ENCODE peak calls at places on chromosomes 11 and 22, in six cellular contexts. One of them, this sample, is unnamed. For H3K4me1, the result is how much of the 10 kb centered on the place peaks cover.

GRCh38 chr11:128493570-128493965 is 93.8 kb downstream of the ETS1 start:
- DNase-seq in ovary: no peak
- DNase-seq in IMR-90: peak
- DNase-seq in sigmoid colon: no peak
- DNase-seq in stomach: no peak
- DNase-seq in HCT116: no peak
- DNase-seq in this sample: no peak

GRCh38 chr11:59172345-59173079 is 580 bp downstream of the DTX4 start:
- DNase-seq in stomach: peak
- DNase-seq in sigmoid colon: no peak
- DNase-seq in ovary: peak
- DNase-seq in IMR-90: no peak
- DNase-seq in HCT116: no peak
- DNase-seq in this sample: peak

GRCh38 chr11:76293189-76293631 is 86.9 kb upstream of the WNT11 start:
- DNase-seq in sigmoid colon: no peak
- DNase-seq in stomach: no peak
- DNase-seq in ovary: no peak
- DNase-seq in HCT116: no peak
- DNase-seq in IMR-90: no peak
- DNase-seq in this sample: no peak

GRCh38 chr11:16799890-16800289 is 61.4 kb downstream of the C11orf58 start:
- DNase-seq in sigmoid colon: no peak
- DNase-seq in stomach: no peak
- DNase-seq in ovary: no peak
- DNase-seq in IMR-90: no peak
- DNase-seq in HCT116: no peak
- DNase-seq in this sample: no peak

GRCh38 chr11:4830909-4831308 is 9.8 kb downstream of the OR51F2 start:
- DNase-seq in HCT116: no peak
- DNase-seq in IMR-90: no peak
- DNase-seq in stomach: no peak
- DNase-seq in sigmoid colon: no peak
- DNase-seq in ovary: no peak
- DNase-seq in this sample: no peak

GRCh38 chr11:46293616-46294015 is 16.2 kb downstream of the CREB3L1 start:
- DNase-seq in IMR-90: peak
- DNase-seq in sigmoid colon: no peak
- DNase-seq in stomach: no peak
- DNase-seq in HCT116: no peak
- DNase-seq in ovary: no peak
- DNase-seq in this sample: no peak

GRCh38 chr11:1878134-1879031 is 13.3 kb downstream of the PRR33 start:
- DNase-seq in IMR-90: no peak
- DNase-seq in stomach: no peak
- DNase-seq in sigmoid colon: peak
- DNase-seq in ovary: peak
- DNase-seq in HCT116: no peak
- DNase-seq in this sample: peak

GRCh38 chr22:47337161-47337621 is 574.7 kb downstream of the TBC1D22A start:
- DNase-seq in stomach: no peak
- DNase-seq in IMR-90: peak
- DNase-seq in ovary: peak
- DNase-seq in HCT116: peak
- DNase-seq in sigmoid colon: no peak
- DNase-seq in this sample: no peak

GRCh38 chr22:31650391-31650790 is 11.6 kb downstream of the PISD start:
- DNase-seq in HCT116: no peak
- DNase-seq in sigmoid colon: no peak
- DNase-seq in ovary: no peak
- DNase-seq in stomach: no peak
- DNase-seq in IMR-90: peak
- DNase-seq in this sample: peak

DNA sequence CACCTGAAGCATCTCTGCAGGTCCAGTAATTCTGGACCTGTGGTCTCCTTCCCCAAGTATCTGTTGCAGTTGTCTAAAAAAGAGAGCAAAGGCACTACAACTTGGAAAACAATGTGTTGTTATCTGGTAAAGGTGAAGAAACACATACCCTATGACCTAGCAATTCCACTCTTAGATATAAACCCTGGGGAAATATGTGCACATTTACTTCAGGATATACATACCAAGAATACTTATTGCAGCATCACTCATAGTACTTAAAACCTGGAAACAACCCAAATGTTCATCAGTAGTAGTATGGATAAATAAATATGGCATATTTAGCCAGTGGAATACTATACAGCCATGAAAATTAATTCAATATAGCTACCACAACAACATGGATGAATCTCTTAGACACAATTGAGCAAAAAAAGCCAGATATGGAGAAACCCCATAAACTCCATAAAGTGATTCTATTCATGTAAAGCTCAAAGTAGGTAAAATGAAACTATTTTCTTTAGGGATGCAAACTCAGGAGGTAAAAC is 26.1 kb upstream of the MICAL2 start:
- DNase-seq in ovary: no peak
- DNase-seq in sigmoid colon: no peak
- DNase-seq in stomach: no peak
- DNase-seq in IMR-90: no peak
- DNase-seq in HCT116: no peak
- DNase-seq in this sample: no peak
- H3K4me1 ChIP-seq in ovary: under half
- H3K4me1 ChIP-seq in sigmoid colon: under half
- H3K4me1 ChIP-seq in stomach: under half
- H3K4me1 ChIP-seq in IMR-90: under half
- H3K4me1 ChIP-seq in HCT116: half or more
- H3K4me1 ChIP-seq in this sample: under half

GRCh38 chr11:118343981-118344521 is at the start of gene CD3G:
- DNase-seq in HCT116: no peak
- DNase-seq in IMR-90: no peak
- DNase-seq in sigmoid colon: no peak
- DNase-seq in stomach: peak
- DNase-seq in ovary: no peak
- DNase-seq in this sample: no peak
- TF ChIP-seq POLR2A in HCT116: no peak
- TF ChIP-seq POLR2A in IMR-90: no peak
- TF ChIP-seq POLR2A in sigmoid colon: no peak
- TF ChIP-seq POLR2A in stomach: no peak
- TF ChIP-seq POLR2A in ovary: no peak
- TF ChIP-seq POLR2A in this sample: no peak

GRCh38 chr22:42904049-42904448 is 47.0 kb upstream of the ARFGAP3 start:
- DNase-seq in ovary: no peak
- DNase-seq in HCT116: no peak
- DNase-seq in sigmoid colon: no peak
- DNase-seq in IMR-90: no peak
- DNase-seq in stomach: no peak
- DNase-seq in this sample: no peak
- H3K4me1 ChIP-seq in ovary: under half
- H3K4me1 ChIP-seq in HCT116: under half
- H3K4me1 ChIP-seq in sigmoid colon: half or more
- H3K4me1 ChIP-seq in IMR-90: under half
- H3K4me1 ChIP-seq in stomach: half or more
- H3K4me1 ChIP-seq in this sample: half or more

DNA sequence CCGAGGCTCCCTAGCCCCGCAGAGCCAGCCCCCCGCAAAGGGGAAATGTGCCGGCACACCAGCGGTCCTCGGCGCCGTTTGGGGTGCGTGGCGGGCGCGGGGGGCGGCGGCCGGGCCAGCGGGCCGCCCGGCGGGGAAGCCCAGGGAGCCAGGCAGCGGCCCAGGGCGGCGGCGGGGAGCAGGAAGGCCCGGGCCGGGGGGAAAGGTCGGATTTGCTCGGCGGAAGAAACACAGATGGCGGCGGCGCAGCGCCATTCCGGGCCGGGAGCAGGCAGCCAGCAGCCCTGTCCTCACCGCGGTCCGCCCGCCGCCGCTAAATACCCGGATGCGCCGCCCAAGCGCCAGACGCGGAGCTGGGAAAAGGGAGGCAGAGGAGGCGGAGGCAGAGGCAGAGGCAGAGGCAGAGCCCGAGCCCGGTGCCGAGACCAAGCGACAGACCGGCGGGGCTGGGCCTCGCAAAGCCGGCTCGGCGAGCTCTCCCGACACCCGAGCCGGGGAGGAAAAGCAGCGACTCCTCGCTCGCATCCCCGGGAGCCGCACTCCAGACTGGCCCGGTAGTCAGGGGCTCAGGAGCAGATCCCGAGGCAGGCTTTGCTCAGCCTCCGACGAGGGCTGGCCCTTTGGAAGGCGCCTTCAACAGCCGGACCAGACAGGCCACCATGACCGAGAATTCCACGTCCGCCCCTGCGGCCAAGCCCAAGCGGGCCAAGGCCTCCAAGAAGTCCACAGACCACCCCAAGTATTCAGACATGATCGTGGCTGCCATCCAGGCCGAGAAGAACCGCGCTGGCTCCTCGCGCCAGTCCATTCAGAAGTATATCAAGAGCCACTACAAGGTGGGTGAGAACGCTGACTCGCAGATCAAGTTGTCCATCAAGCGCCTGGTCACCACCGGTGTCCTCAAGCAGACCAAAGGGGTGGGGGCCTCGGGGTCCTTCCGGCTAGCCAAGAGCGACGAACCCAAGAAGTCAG is 2.6 kb upstream of the GCAT start:
- DNase-seq in IMR-90: peak
- DNase-seq in ovary: peak
- DNase-seq in stomach: peak
- DNase-seq in sigmoid colon: peak
- DNase-seq in HCT116: peak
- DNase-seq in this sample: peak
- TF ChIP-seq POLR2A in IMR-90: peak
- TF ChIP-seq POLR2A in ovary: peak
- TF ChIP-seq POLR2A in stomach: no peak
- TF ChIP-seq POLR2A in sigmoid colon: peak
- TF ChIP-seq POLR2A in HCT116: peak
- TF ChIP-seq POLR2A in this sample: peak

GRCh38 chr11:73324116-73324515 is 16.0 kb downstream of the ARHGEF17 start:
- DNase-seq in sigmoid colon: peak
- DNase-seq in stomach: peak
- DNase-seq in HCT116: no peak
- DNase-seq in IMR-90: no peak
- DNase-seq in ovary: no peak
- DNase-seq in this sample: no peak

GRCh38 chr11:73322986-73323306 is 14.9 kb downstream of the ARHGEF17 start:
- DNase-seq in ovary: no peak
- DNase-seq in stomach: no peak
- DNase-seq in HCT116: no peak
- DNase-seq in sigmoid colon: no peak
- DNase-seq in IMR-90: no peak
- DNase-seq in this sample: no peak

GRCh38 chr11:73324665-73325035 is 16.6 kb downstream of the ARHGEF17 start:
- DNase-seq in IMR-90: no peak
- DNase-seq in stomach: no peak
- DNase-seq in HCT116: no peak
- DNase-seq in ovary: no peak
- DNase-seq in sigmoid colon: no peak
- DNase-seq in this sample: no peak

GRCh38 chr11:73322111-73322985 is 14.3 kb downstream of the ARHGEF17 start:
- DNase-seq in HCT116: no peak
- DNase-seq in sigmoid colon: peak
- DNase-seq in IMR-90: peak
- DNase-seq in ovary: peak
- DNase-seq in stomach: no peak
- DNase-seq in this sample: no peak

GRCh38 chr11:73323464-73323863 is 15.4 kb downstream of the ARHGEF17 start:
- DNase-seq in ovary: peak
- DNase-seq in HCT116: no peak
- DNase-seq in stomach: peak
- DNase-seq in sigmoid colon: peak
- DNase-seq in IMR-90: peak
- DNase-seq in this sample: peak
- H3K4me1 ChIP-seq in ovary: under half
- H3K4me1 ChIP-seq in HCT116: half or more
- H3K4me1 ChIP-seq in stomach: half or more
- H3K4me1 ChIP-seq in sigmoid colon: half or more
- H3K4me1 ChIP-seq in IMR-90: half or more
- H3K4me1 ChIP-seq in this sample: under half

GRCh38 chr22:50310949-50311444 is 3.6 kb upstream of the PLXNB2 start:
- DNase-seq in sigmoid colon: no peak
- DNase-seq in IMR-90: no peak
- DNase-seq in ovary: no peak
- DNase-seq in HCT116: no peak
- DNase-seq in stomach: no peak
- DNase-seq in this sample: no peak

GRCh38 chr22:50313600-50313999 is 6.2 kb upstream of the PLXNB2 start:
- DNase-seq in stomach: no peak
- DNase-seq in ovary: no peak
- DNase-seq in HCT116: no peak
- DNase-seq in IMR-90: no peak
- DNase-seq in sigmoid colon: no peak
- DNase-seq in this sample: no peak

GRCh38 chr22:50311606-50312351 is 4.3 kb upstream of the PLXNB2 start:
- DNase-seq in IMR-90: no peak
- DNase-seq in sigmoid colon: peak
- DNase-seq in stomach: no peak
- DNase-seq in HCT116: no peak
- DNase-seq in ovary: no peak
- DNase-seq in this sample: no peak

GRCh38 chr22:50313021-50313420 is 5.6 kb upstream of the PLXNB2 start:
- DNase-seq in ovary: no peak
- DNase-seq in sigmoid colon: peak
- DNase-seq in HCT116: no peak
- DNase-seq in stomach: no peak
- DNase-seq in IMR-90: no peak
- DNase-seq in this sample: no peak

DNA sequence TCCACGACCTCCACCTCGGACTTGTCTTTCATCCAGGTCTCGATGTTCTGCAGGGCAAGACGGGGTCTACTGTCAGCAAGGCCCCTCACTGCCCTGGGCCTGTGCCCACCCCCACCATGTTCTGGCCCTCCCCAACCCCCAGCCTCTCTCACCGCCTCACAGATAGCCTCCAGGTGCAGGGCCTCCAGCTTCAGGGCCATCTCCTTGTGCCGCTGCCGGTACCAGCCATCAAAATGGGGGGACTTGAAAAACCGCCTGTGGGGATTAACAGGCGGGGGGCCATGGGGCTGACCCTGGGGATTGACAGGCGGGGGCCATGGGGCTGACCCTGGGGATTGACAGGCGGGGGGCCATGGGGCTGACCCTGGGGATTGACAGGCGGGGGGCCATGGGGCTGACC is 4.9 kb upstream of the PLXNB2 start:
- DNase-seq in IMR-90: no peak
- DNase-seq in ovary: no peak
- DNase-seq in stomach: no peak
- DNase-seq in sigmoid colon: no peak
- DNase-seq in HCT116: no peak
- DNase-seq in this sample: no peak
- TF ChIP-seq POLR2A in IMR-90: no peak
- TF ChIP-seq POLR2A in ovary: no peak
- TF ChIP-seq POLR2A in stomach: no peak
- TF ChIP-seq POLR2A in sigmoid colon: no peak
- TF ChIP-seq POLR2A in HCT116: no peak
- TF ChIP-seq POLR2A in this sample: no peak

DNA sequence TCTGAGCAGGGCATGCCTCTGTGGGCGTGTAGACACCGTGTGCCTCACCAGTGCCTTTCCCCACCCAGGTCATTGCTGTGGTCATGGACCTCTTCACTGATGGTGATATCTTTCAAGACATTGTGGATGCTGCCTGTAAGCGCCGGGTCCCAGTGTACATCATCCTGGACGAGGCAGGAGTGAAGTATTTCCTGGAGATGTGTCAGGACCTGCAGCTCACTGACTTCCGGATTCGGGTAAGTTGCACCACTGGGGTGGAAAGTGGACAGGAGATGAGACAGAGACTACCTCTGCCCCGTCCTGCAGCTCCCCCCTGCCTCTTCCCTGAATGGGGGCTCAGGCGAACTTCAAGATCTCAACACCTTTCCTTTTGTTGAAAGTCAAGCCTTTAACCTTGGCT is 24.3 kb downstream of the FAM83F start:
- DNase-seq in sigmoid colon: no peak
- DNase-seq in IMR-90: no peak
- DNase-seq in HCT116: no peak
- DNase-seq in ovary: no peak
- DNase-seq in stomach: no peak
- DNase-seq in this sample: no peak
- H3K4me1 ChIP-seq in sigmoid colon: under half
- H3K4me1 ChIP-seq in IMR-90: under half
- H3K4me1 ChIP-seq in HCT116: under half
- H3K4me1 ChIP-seq in ovary: under half
- H3K4me1 ChIP-seq in stomach: half or more
- H3K4me1 ChIP-seq in this sample: under half

This sample was measured in body of pancreas.